ENCODE peak calls at places on chromosomes 12 and 14, in seven cellular contexts. A is DND-41, O is Karpas-422, W is HAP-1, Q is GM23248, P is ovary, S is right atrium auricular region. G is an unnamed sample.

GRCh38 chr12:96208346-96208745 is 14.2 kb downstream of the ELK3 start:
- DNase-seq in P (no peak), W (no peak), Q (peak; percentile 91), S (peak; percentile 55), O (no peak), A (no peak), G (no peak)

GRCh38 chr12:131494141-131494733 is 216.7 kb upstream of the SFSWAP start:
- DNase-seq in O (no peak), S (peak; percentile 34), P (no peak), A (no peak), W (no peak), Q (no peak), G (no peak)

GRCh38 chr14:105173901-105174894 is 5.6 kb upstream of the JAG2 start:
- DNase-seq in S (no peak), P (no peak), A (peak; percentile 72), O (no peak), Q (no peak), W (no peak), G (no peak)

GRCh38 chr14:37709419-37710195 is 114.2 kb downstream of the TTC6 start:
- DNase-seq in O (peak; percentile 66), P (no peak), A (no peak), S (no peak), W (peak; percentile 21), Q (peak; percentile 51), G (no peak)

GRCh38 chr14:93906341-93907329 is 20.5 kb upstream of the FAM181A start:
- DNase-seq in P (peak; percentile 40), O (peak; percentile 94), W (peak; percentile 70), Q (peak; percentile 65), A (peak; percentile 55), S (no peak), G (peak; percentile 68)

GRCh38 chr12:65953621-65954020 is 129.3 kb downstream of the HMGA2 start:
- DNase-seq in S (no peak), A (no peak), W (no peak), P (no peak), O (no peak), Q (peak; percentile 54), G (no peak)

GRCh38 chr12:77343291-77343690 is 277.9 kb upstream of the E2F7 start:
- DNase-seq in P (no peak), W (no peak), Q (peak; percentile 84), O (no peak), A (no peak), S (no peak), G (no peak)

GRCh38 chr14:89427426-89428162 is 10.6 kb upstream of the FOXN3 start:
- DNase-seq in W (no peak), S (no peak), Q (no peak), O (no peak), P (no peak), A (no peak), G (no peak)

GRCh38 chr12:16473610-16474326 is 126.3 kb downstream of the MGST1 start:
- DNase-seq in S (no peak), P (no peak), O (no peak), A (no peak), W (no peak), Q (peak; percentile 52), G (no peak)

GRCh38 chr12:32501835-32502333 is 102.5 kb downstream of the FGD4 start:
- DNase-seq in Q (peak; percentile 72), P (peak; percentile 67), A (no peak), O (no peak), S (no peak), W (peak; percentile 96), G (no peak)

GRCh38 chr12:89162704-89163261 is 189.5 kb downstream of the DUSP6 start:
- DNase-seq in W (no peak), O (no peak), Q (peak; percentile 98), A (peak; percentile 52), S (peak; percentile 85), P (peak; percentile 48), G (peak; percentile 68)

GRCh38 chr14:87894920-87895319 is 98.1 kb downstream of the GALC start:
- DNase-seq in P (no peak), W (no peak), S (no peak), A (no peak), O (peak; percentile 62), Q (no peak), G (no peak)

GRCh38 chr12:117903441-117903840 is 65.3 kb downstream of the KSR2 start:
- DNase-seq in P (no peak), O (no peak), A (no peak), Q (no peak), S (no peak), W (no peak), G (no peak)

GRCh38 chr14:58637040-58637390 is 747 bp upstream of the DACT1 start:
- DNase-seq in O (no peak), Q (peak; percentile 90), S (peak; percentile 84), W (peak; percentile 52), A (no peak), P (peak; percentile 68), G (no peak)

GRCh38 chr14:21557084-21557901 is 22.6 kb downstream of the OR10G3 start:
- DNase-seq in A (peak; percentile 80), O (peak; percentile 97), S (peak; percentile 81), P (peak; percentile 87), W (peak; percentile 96), Q (peak; percentile 80), G (peak; percentile 86)

GRCh38 chr12:112170376-112170775 is 45.0 kb downstream of the TRAFD1 start:
- DNase-seq in W (no peak), S (no peak), P (no peak), Q (peak; percentile 61), O (peak; percentile 76), A (peak; percentile 34), G (no peak)

GRCh38 chr12:57617942-57618341 is 6.7 kb downstream of the ARHGEF25 start:
- DNase-seq in P (no peak), O (no peak), W (no peak), Q (no peak), S (no peak), A (no peak), G (no peak)

GRCh38 chr12:57614948-57615500 is 3.8 kb downstream of the ARHGEF25 start:
- DNase-seq in O (no peak), Q (no peak), A (no peak), P (no peak), W (no peak), S (no peak), G (no peak)

GRCh38 chr12:57615637-57616036 is 4.4 kb downstream of the ARHGEF25 start:
- DNase-seq in A (no peak), P (no peak), Q (no peak), S (no peak), O (no peak), W (no peak), G (no peak)

GRCh38 chr12:57614178-57614947 is 3.1 kb downstream of the ARHGEF25 start:
- DNase-seq in Q (peak; percentile 45), O (peak; percentile 87), A (peak; percentile 27), P (no peak), S (no peak), W (no peak), G (no peak)

DNA sequence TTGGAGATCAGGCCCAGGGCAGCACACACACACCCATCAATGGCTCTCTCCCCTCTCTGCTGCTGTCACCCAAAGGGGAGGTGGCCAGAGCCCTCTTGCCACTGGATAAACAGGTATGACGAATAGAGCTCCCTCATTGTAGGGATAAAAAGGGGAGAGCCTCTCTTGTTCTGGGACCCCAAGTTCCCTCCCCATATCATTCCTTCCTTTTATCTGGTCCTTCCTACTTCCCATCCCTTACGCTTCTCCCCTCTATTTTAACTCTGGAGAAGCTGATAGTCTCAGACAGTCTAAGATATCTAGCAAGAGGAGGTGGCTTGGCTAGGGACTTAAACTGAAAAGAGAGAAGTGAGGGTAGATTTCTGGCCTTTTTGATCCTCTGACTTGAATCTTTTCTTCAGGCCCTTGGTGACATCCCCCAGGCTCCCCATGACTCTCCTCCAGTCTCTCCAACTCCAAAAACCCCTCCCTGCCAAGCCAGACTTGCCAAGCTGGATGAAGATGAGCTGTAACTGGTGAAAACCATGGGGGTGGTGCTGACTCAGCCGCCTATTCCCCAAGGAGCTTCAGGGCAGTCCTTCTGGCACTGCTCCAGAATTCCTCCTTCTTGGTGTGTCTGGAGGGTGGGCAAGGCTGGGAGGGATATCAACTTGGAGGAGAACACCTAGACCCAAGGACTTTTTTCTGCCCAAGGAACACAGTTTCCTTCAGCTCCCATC is 5.3 kb downstream of the ARHGEF25 start:
- DNase-seq in P (no peak), A (no peak), W (no peak), O (no peak), Q (peak; percentile 90), S (no peak), G (no peak)
- H3K4me1 ChIP-seq in P (peaks cover 6% of the 10 kb centered on the region), A (no peaks in the 10 kb centered on the region), W (no peaks in the 10 kb centered on the region), O (peaks cover 22% of the 10 kb centered on the region), Q (peaks cover 18% of the 10 kb centered on the region), S (no peaks in the 10 kb centered on the region), G (no peaks in the 10 kb centered on the region)

DNA sequence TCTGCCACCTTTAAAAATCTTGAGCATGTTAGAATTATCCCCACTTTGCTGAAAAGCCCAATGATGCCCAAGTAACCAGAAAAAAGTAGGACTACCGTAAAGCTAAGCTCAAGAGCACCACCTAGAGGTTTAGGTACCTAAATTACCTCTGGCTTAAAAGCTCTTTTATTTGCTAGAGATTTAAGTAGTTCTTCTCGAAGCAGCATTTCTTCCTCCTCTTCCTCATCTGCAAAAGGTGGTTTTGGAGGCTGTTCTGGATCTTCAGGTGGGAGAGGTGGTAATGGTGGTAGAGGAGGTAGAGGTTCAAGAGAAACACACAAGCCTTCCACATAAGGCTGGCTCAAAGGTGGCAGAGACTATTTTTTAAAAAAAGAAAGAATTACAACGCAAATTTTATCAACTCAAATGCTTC is 26.9 kb downstream of the ZFC3H1 start:
- DNase-seq in P (no peak), S (no peak), W (peak; percentile 75), A (no peak), Q (peak; percentile 86), O (peak; percentile 88), G (no peak)
- H3K36me3 ChIP-seq in P (no peaks in the 10 kb centered on the region), S (peaks cover 80% of the 10 kb centered on the region), W (peaks cover 69% of the 10 kb centered on the region), A (peaks cover 87% of the 10 kb centered on the region), Q (peaks cover 85% of the 10 kb centered on the region), O (peaks cover 76% of the 10 kb centered on the region), G (peaks cover 14% of the 10 kb centered on the region)

GRCh38 chr12:108804361-108804949 is 52.9 kb downstream of the SSH1 start:
- DNase-seq in S (peak; percentile 84), P (peak; percentile 82), A (no peak), Q (peak; percentile 91), W (no peak), O (no peak), G (no peak)
- H3K4me1 ChIP-seq in S (no peaks in the 10 kb centered on the region), P (peaks cover 14% of the 10 kb centered on the region), A (peaks cover 2% of the 10 kb centered on the region), Q (peaks cover 61% of the 10 kb centered on the region), W (no peaks in the 10 kb centered on the region), O (peaks cover 30% of the 10 kb centered on the region), G (no peaks in the 10 kb centered on the region)

GRCh38 chr14:77469539-77469938 is 11.6 kb downstream of the AHSA1 start:
- DNase-seq in P (no peak), O (no peak), A (no peak), S (no peak), W (no peak), Q (no peak), G (no peak)

GRCh38 chr14:77470192-77470870 is 12.4 kb downstream of the AHSA1 start:
- DNase-seq in A (no peak), O (peak; percentile 70), P (no peak), Q (no peak), S (no peak), W (no peak), G (no peak)

GRCh38 chr14:77469041-77469440 is 11.1 kb downstream of the AHSA1 start:
- DNase-seq in A (no peak), W (no peak), O (no peak), S (no peak), P (no peak), Q (no peak), G (no peak)

DNA sequence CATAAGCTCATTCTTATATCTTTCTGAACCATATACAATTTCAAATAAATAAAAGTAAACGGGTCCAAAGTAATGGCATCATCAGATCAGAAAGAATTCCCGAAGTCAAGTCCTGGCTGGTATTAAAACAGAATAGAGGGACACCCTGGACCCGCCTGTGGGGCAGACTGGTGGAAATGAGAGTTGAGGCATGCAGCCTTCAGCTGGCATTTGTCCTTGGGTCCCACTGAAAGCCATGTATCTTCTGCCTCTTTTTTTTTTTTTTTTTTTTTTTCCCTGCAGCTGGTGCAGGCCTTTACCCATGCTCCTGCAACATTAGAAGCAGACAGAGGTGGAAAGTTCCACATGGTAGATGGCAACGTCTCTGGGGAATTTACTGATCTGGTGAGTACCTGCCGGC is 9.9 kb downstream of the AHSA1 start:
- DNase-seq in A (no peak), Q (no peak), S (no peak), O (no peak), W (no peak), P (no peak), G (no peak)
- H3K36me3 ChIP-seq in A (peaks cover 62% of the 10 kb centered on the region), Q (peaks cover 37% of the 10 kb centered on the region), S (peaks cover 73% of the 10 kb centered on the region), O (peaks cover 55% of the 10 kb centered on the region), W (peaks cover 63% of the 10 kb centered on the region), P (peaks cover 2% of the 10 kb centered on the region), G (peaks cover 36% of the 10 kb centered on the region)

G was measured in lung.